ENCODE peak calls at places on chromosomes 12 and 14, in seven cellular contexts. S is body of pancreas; M is aorta; A is Panc1; G is GM12878; T is activated CD8-positive, alpha-beta T cell treated with anti-CD3 and anti-CD28 coated beads for 36 hours; J is HCT116. F is an unnamed sample.

GRCh38 chr14:96267916-96268315 is 11.9 kb downstream of the BDKRB1 start:
- ATAC-seq in S (no peak), M (no peak), A (no peak), G (no peak), T (no peak), J (no peak), F (no peak)

GRCh38 chr14:69694730-69695663 is 71.9 kb upstream of the SRSF5 start:
- ATAC-seq in S (no peak), M (peak; percentile 41), A (no peak), G (peak; percentile 45), T (no peak), J (no peak), F (peak; percentile 1)

GRCh38 chr14:67428501-67429031 is 16.6 kb upstream of the PLEK2 start:
- ATAC-seq in S (peak; percentile 77), M (no peak), A (peak; percentile 84), G (no peak), T (no peak), J (peak; percentile 65), F (no peak)

GRCh38 chr14:104717137-104717536 is 6.9 kb upstream of the ADSS1 start:
- ATAC-seq in S (no peak), M (no peak), A (no peak), G (no peak), T (no peak), J (no peak), F (no peak)

GRCh38 chr14:90642239-90642717 is 174.0 kb downstream of the TTC7B start:
- ATAC-seq in S (no peak), M (no peak), A (no peak), G (no peak), T (no peak), J (no peak), F (no peak)

GRCh38 chr12:122035292-122035691 is 13.6 kb downstream of the BCL7A start:
- ATAC-seq in S (peak; percentile 79), M (peak; percentile 51), A (no peak), G (no peak), T (no peak), J (no peak), F (no peak)

GRCh38 chr12:120639771-120640721 is at the start of gene CABP1:
- ATAC-seq in S (peak; percentile 64), M (no peak), A (peak; percentile 84), G (peak; percentile 87), T (peak; percentile 90), J (peak; percentile 84), F (peak; percentile 75)

GRCh38 chr12:67388331-67389163 is 119.4 kb downstream of the CAND1 start:
- ATAC-seq in S (no peak), M (no peak), A (no peak), G (peak; percentile 52), T (no peak), J (peak; percentile 58), F (no peak)

GRCh38 chr12:27331927-27332324 is 710 bp upstream of the BMAL2 start:
- ATAC-seq in S (no peak), M (no peak), A (peak; percentile 9), G (peak; percentile 0), T (peak; percentile 9), J (peak; percentile 6), F (no peak)

GRCh38 chr12:88432536-88433462 is 147.5 kb downstream of the KITLG start:
- ATAC-seq in S (no peak), M (peak; percentile 15), A (no peak), G (peak; percentile 29), T (no peak), J (no peak), F (no peak)

F was measured in activated T-helper 17 cell treated with anti-CD3 and anti-CD28 coated beads, Interleukin-2, amount 50 U/mL, for 72 hours.